ENCODE peak calls at places on chromosomes 4 and X, in four cellular contexts. One of them, this sample, is unnamed.

GRCh38 chrX:132685276-132685675 is 196.4 kb upstream of the MBNL3 start:
- DNase-seq in GM12891: no peak
- DNase-seq in GM12878: no peak
- DNase-seq in K562: no peak
- DNase-seq in this sample: no peak

GRCh38 chrX:139936259-139936658 is 3.4 kb upstream of the ATP11C start:
- DNase-seq in GM12891: no peak
- DNase-seq in GM12878: no peak
- DNase-seq in K562: peak; percentile 20
- DNase-seq in this sample: peak; percentile 5

GRCh38 chr4:20809796-20810195 is 109.5 kb downstream of the PACRGL start:
- DNase-seq in GM12891: no peak
- DNase-seq in GM12878: no peak
- DNase-seq in K562: no peak
- DNase-seq in this sample: no peak

GRCh38 chr4:171794528-171794927 is 18.7 kb upstream of the GALNTL6 start:
- DNase-seq in GM12891: no peak
- DNase-seq in GM12878: no peak
- DNase-seq in K562: no peak
- DNase-seq in this sample: no peak

GRCh38 chrX:37825225-37825842 is 22.0 kb downstream of the DYNLT3 start:
- DNase-seq in GM12891: no peak
- DNase-seq in GM12878: no peak
- DNase-seq in K562: peak; percentile 51
- DNase-seq in this sample: peak; percentile 71

GRCh38 chrX:149145845-149146285 is 359.2 kb downstream of the IDS start:
- DNase-seq in GM12891: no peak
- DNase-seq in GM12878: no peak
- DNase-seq in K562: peak; percentile 9
- DNase-seq in this sample: no peak

GRCh38 chr4:26349496-26349895 is 28.7 kb downstream of the RBPJ start:
- DNase-seq in GM12891: no peak
- DNase-seq in GM12878: no peak
- DNase-seq in K562: no peak
- DNase-seq in this sample: no peak

GRCh38 chrX:30196322-30196721 is 19.0 kb upstream of the MAGEB2 start:
- DNase-seq in GM12891: no peak
- DNase-seq in GM12878: no peak
- DNase-seq in K562: peak; percentile 17
- DNase-seq in this sample: no peak

GRCh38 chrX:129781134-129782014 is 1.6 kb downstream of the SASH3 start:
- DNase-seq in GM12891: peak; percentile 52
- DNase-seq in GM12878: peak; percentile 83
- DNase-seq in K562: no peak
- DNase-seq in this sample: peak; percentile 89

GRCh38 chrX:49120104-49120503 is 3.4 kb downstream of the GPKOW start:
- DNase-seq in GM12891: no peak
- DNase-seq in GM12878: no peak
- DNase-seq in K562: peak; percentile 27
- DNase-seq in this sample: no peak

GRCh38 chr4:186826866-186827541 is 103.3 kb upstream of the FAT1 start:
- DNase-seq in GM12891: no peak
- DNase-seq in GM12878: no peak
- DNase-seq in K562: no peak
- DNase-seq in this sample: no peak

GRCh38 chr4:6460876-6461275 is 11.5 kb downstream of the PPP2R2C start:
- DNase-seq in GM12891: no peak
- DNase-seq in GM12878: no peak
- DNase-seq in K562: no peak
- DNase-seq in this sample: no peak

GRCh38 chrX:140701480-140701879 is 8.1 kb upstream of the LINC00632 start:
- DNase-seq in GM12891: no peak
- DNase-seq in GM12878: no peak
- DNase-seq in K562: peak; percentile 10
- DNase-seq in this sample: no peak

GRCh38 chr4:155604718-155605601 is 61.7 kb upstream of the GUCY1A1 start:
- DNase-seq in GM12891: no peak
- DNase-seq in GM12878: no peak
- DNase-seq in K562: no peak
- DNase-seq in this sample: no peak
- TF ChIP-seq SPI1 in GM12891: no peak
- TF ChIP-seq SPI1 in GM12878: no peak
- TF ChIP-seq SPI1 in K562: no peak
- TF ChIP-seq SPI1 in this sample: no peak

GRCh38 chr4:182745268-182745667 is 171.9 kb downstream of the DCTD start:
- DNase-seq in GM12891: no peak
- DNase-seq in GM12878: no peak
- DNase-seq in K562: peak; percentile 14
- DNase-seq in this sample: no peak
- TF ChIP-seq SPI1 in GM12891: no peak
- TF ChIP-seq SPI1 in GM12878: no peak
- TF ChIP-seq SPI1 in K562: no peak
- TF ChIP-seq SPI1 in this sample: no peak

DNA sequence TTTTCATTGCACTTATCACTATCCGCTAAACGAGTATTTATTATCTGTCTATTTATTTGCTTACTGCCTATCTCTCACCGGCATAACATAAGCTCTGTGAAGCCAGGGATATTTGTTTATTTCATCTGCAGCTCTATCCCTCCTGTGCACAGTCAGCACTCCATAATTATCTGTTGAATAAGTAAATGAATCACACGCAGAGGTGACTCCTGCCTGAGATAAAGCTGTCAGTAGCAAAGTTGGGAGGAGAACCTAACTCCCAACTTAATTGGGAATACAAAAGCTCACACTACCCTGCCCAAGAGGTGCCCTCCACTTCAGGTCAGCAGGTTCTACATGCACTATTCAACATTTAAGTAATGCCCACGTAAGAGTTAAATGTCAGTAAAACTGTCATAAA is 85.7 kb downstream of the CORIN start:
- DNase-seq in GM12891: no peak
- DNase-seq in GM12878: no peak
- DNase-seq in K562: no peak
- DNase-seq in this sample: no peak
- TF ChIP-seq SPI1 in GM12891: no peak
- TF ChIP-seq SPI1 in GM12878: no peak
- TF ChIP-seq SPI1 in K562: no peak
- TF ChIP-seq SPI1 in this sample: no peak

GRCh38 chrX:12771445-12772069 is 19.7 kb upstream of the PRPS2 start:
- DNase-seq in GM12891: peak; percentile 20
- DNase-seq in GM12878: peak; percentile 20
- DNase-seq in K562: peak; percentile 84
- DNase-seq in this sample: peak; percentile 63
- TF ChIP-seq SPI1 in GM12891: no peak
- TF ChIP-seq SPI1 in GM12878: peak; percentile 12
- TF ChIP-seq SPI1 in K562: no peak
- TF ChIP-seq SPI1 in this sample: no peak

GRCh38 chr4:140635606-140636005 is 66.8 kb upstream of the UCP1 start:
- DNase-seq in GM12891: no peak
- DNase-seq in GM12878: no peak
- DNase-seq in K562: no peak
- DNase-seq in this sample: no peak
- TF ChIP-seq SPI1 in GM12891: no peak
- TF ChIP-seq SPI1 in GM12878: no peak
- TF ChIP-seq SPI1 in K562: no peak
- TF ChIP-seq SPI1 in this sample: no peak

DNA sequence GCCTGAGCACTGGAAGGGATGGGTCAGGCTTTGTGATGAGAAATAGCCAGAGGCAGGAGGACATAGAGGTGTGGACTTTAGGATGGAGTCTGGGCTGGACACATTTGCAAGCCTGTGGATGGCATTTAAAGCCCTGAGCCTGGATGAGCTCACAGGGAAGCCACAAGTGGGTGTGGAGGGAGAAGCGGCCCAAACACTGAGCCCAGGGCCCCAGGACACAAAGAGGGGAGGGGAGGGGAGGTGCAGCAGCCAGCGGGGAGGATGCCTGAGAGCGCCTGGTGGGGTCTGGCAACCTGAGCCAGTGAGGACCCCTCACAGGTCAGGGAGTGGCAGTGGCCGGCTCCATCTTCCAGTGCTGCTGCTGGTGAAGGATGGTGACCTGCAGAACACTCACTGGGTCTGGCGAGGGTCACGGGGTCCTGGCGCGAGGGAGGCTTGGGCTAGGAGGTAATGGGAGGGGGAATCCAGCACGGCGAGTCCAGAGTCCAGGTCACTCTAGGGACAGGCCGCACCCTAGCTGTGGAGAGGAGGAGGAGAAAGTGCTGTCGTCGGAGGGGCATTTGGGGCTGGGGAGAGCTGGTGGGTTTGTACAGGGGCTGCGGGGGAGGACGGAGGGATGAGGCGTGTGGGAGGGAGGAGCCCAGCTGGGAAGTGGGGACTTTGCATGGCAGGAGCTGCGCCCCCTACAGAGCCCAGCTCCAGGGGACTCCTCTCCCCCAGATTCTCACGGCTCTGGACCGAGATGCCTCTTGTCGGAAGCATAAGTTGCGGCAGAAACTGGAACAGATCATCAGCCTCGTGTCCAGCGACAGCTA is 7.0 kb downstream of the LAGE3 start:
- DNase-seq in GM12891: no peak
- DNase-seq in GM12878: no peak
- DNase-seq in K562: no peak
- DNase-seq in this sample: no peak
- TF ChIP-seq SPI1 in GM12891: no peak
- TF ChIP-seq SPI1 in GM12878: no peak
- TF ChIP-seq SPI1 in K562: no peak
- TF ChIP-seq SPI1 in this sample: no peak

GRCh38 chr4:2630556-2631273 is 94.3 kb downstream of the FAM193A start:
- DNase-seq in GM12891: no peak
- DNase-seq in GM12878: no peak
- DNase-seq in K562: no peak
- DNase-seq in this sample: no peak

GRCh38 chr4:2638730-2639129 is 102.3 kb downstream of the FAM193A start:
- DNase-seq in GM12891: no peak
- DNase-seq in GM12878: no peak
- DNase-seq in K562: no peak
- DNase-seq in this sample: no peak

GRCh38 chr4:2637956-2638552 is 101.6 kb downstream of the FAM193A start:
- DNase-seq in GM12891: no peak
- DNase-seq in GM12878: no peak
- DNase-seq in K562: no peak
- DNase-seq in this sample: no peak

GRCh38 chr4:2636331-2636730 is 99.9 kb downstream of the FAM193A start:
- DNase-seq in GM12891: no peak
- DNase-seq in GM12878: no peak
- DNase-seq in K562: no peak
- DNase-seq in this sample: no peak

GRCh38 chr4:2634014-2634413 is 97.6 kb downstream of the FAM193A start:
- DNase-seq in GM12891: no peak
- DNase-seq in GM12878: no peak
- DNase-seq in K562: no peak
- DNase-seq in this sample: no peak
- TF ChIP-seq SPI1 in GM12891: no peak
- TF ChIP-seq SPI1 in GM12878: no peak
- TF ChIP-seq SPI1 in K562: no peak
- TF ChIP-seq SPI1 in this sample: no peak

This sample was measured in HL-60.